ENCODE peak calls at places on chromosomes 1 and 21, in eight cellular contexts. O is heart right ventricle, S is brain microvascular endothelial cell, L is colonic mucosa, F is cardiac muscle cell, Q is MM.1S, D is uterus, X is tibial artery. K is an unnamed sample. For H3K27me3, the result is how much of the 10 kb centered on the place peaks cover.

GRCh38 chr21:22885079-22885478 is 1886.9 kb downstream of the NCAM2 start:
- DNase-seq in O (no peak), S (no peak), L (no peak), F (no peak), Q (no peak), D (no peak), X (no peak), K (no peak)

GRCh38 chr1:147600119-147601111 is 59.1 kb downstream of the BCL9 start:
- DNase-seq in O (no peak), S (peak), L (no peak), F (peak), Q (no peak), D (no peak), X (no peak), K (no peak)

GRCh38 chr1:234925440-234926251 is 203.0 kb downstream of the TOMM20 start:
- DNase-seq in O (no peak), S (peak), L (peak), F (no peak), Q (peak), D (no peak), X (peak), K (no peak)

GRCh38 chr1:232594018-232594502 is 35.9 kb downstream of the SIPA1L2 start:
- DNase-seq in O (no peak), S (no peak), L (no peak), F (no peak), Q (no peak), D (no peak), X (no peak), K (no peak)

GRCh38 chr1:180227843-180228647 is 2.0 kb upstream of the LHX4 start:
- DNase-seq in O (no peak), S (no peak), L (no peak), F (no peak), Q (no peak), D (no peak), X (peak), K (no peak)

GRCh38 chr1:35894183-35894582 is 11.2 kb downstream of the AGO1 start:
- DNase-seq in O (no peak), S (peak), L (no peak), F (no peak), Q (no peak), D (no peak), X (no peak), K (peak)

GRCh38 chr1:110872366-110872744 is 593 bp upstream of the CD53 start:
- DNase-seq in O (no peak), S (no peak), L (no peak), F (no peak), Q (no peak), D (no peak), X (no peak), K (no peak)

GRCh38 chr1:31581821-31582810 is 5.8 kb downstream of the TINAGL1 start:
- DNase-seq in O (no peak), S (no peak), L (no peak), F (no peak), Q (no peak), D (no peak), X (no peak), K (peak)

GRCh38 chr1:17213433-17214148 is 8.7 kb downstream of the PADI1 start:
- DNase-seq in O (no peak), S (no peak), L (no peak), F (no peak), Q (no peak), D (no peak), X (no peak), K (no peak)

GRCh38 chr1:245197911-245198379 is 43.2 kb downstream of the KIF26B start:
- DNase-seq in O (no peak), S (peak), L (no peak), F (no peak), Q (peak), D (no peak), X (no peak), K (no peak)

GRCh38 chr1:38835230-38835827 is 24.2 kb downstream of the RRAGC start:
- DNase-seq in O (no peak), S (peak), L (peak), F (peak), Q (peak), D (no peak), X (no peak), K (no peak)

GRCh38 chr21:40507978-40508377 is 339.0 kb downstream of the DSCAM start:
- DNase-seq in O (no peak), S (no peak), L (no peak), F (no peak), Q (no peak), D (no peak), X (no peak), K (no peak)

GRCh38 chr1:147273409-147274307 is 31.2 kb downstream of the CHD1L start:
- DNase-seq in O (no peak), S (peak), L (peak), F (peak), Q (peak), D (no peak), X (no peak), K (no peak)

GRCh38 chr1:234929369-234929768 is 199.3 kb downstream of the TOMM20 start:
- DNase-seq in O (no peak), S (no peak), L (peak), F (no peak), Q (no peak), D (no peak), X (peak), K (peak)

GRCh38 chr1:116172666-116173065 is 61.5 kb downstream of the MAB21L3 start:
- DNase-seq in O (no peak), S (no peak), L (peak), F (no peak), Q (no peak), D (no peak), X (no peak), K (no peak)

GRCh38 chr21:14982336-14982735 is 82.5 kb downstream of the NRIP1 start:
- DNase-seq in O (no peak), S (no peak), L (no peak), F (no peak), Q (no peak), D (no peak), X (no peak), K (no peak)

GRCh38 chr1:204465469-204466415 is 28.9 kb downstream of the PIK3C2B start:
- DNase-seq in O (peak), S (no peak), L (no peak), F (peak), Q (no peak), D (no peak), X (no peak), K (no peak)

GRCh38 chr21:45859041-45859761 is 122.4 kb upstream of the COL6A1 start:
- DNase-seq in O (no peak), S (no peak), L (no peak), F (no peak), Q (no peak), D (no peak), X (no peak), K (no peak)

GRCh38 chr1:98677288-98677687 is 15.8 kb downstream of the SNX7 start:
- DNase-seq in O (no peak), S (peak), L (no peak), F (no peak), Q (no peak), D (no peak), X (no peak), K (no peak)

GRCh38 chr1:39238476-39238875 is 34.0 kb downstream of the MACF1 start:
- DNase-seq in O (no peak), S (peak), L (no peak), F (peak), Q (no peak), D (peak), X (no peak), K (no peak)

GRCh38 chr1:31830065-31830464 is 14.2 kb upstream of the SPOCD1 start:
- DNase-seq in O (no peak), S (no peak), L (no peak), F (peak), Q (no peak), D (no peak), X (no peak), K (no peak)

GRCh38 chr1:25559996-25560395 is 16.6 kb downstream of the LDLRAP1 start:
- DNase-seq in O (no peak), S (no peak), L (no peak), F (no peak), Q (no peak), D (no peak), X (no peak), K (no peak)

GRCh38 chr1:92909321-92909720 is 51.9 kb downstream of the DIPK1A start:
- DNase-seq in O (no peak), S (peak), L (no peak), F (no peak), Q (no peak), D (no peak), X (no peak), K (no peak)

GRCh38 chr1:99886179-99886578 is 36.0 kb downstream of the AGL start:
- DNase-seq in O (no peak), S (no peak), L (no peak), F (no peak), Q (no peak), D (no peak), X (no peak), K (no peak)

DNA sequence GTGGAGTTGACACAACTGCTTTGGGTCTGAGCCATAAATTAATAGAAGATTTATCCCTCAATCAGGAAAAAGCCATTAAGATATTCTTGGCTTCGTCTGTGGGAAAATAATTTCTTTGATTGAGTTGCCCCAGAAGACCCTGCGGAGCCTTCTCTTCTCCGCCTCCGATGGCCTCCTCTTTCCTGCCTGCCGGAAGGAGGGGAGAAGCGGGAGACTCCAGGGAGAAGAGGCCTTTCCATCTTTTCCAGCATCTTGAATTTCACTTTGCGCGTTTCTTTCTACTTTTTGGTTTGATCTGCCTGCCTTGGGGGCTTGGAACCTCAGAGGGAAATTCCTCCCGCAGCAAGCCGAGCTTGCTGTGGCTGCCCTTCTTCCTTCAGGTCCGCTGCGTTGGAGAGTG is 16.8 kb downstream of the HLX start:
- DNase-seq in O (no peak), S (no peak), L (no peak), F (no peak), Q (no peak), D (no peak), X (no peak), K (no peak)
- H3K27me3 ChIP-seq in O (half or more), S (half or more), L (under half), F (half or more), Q (under half), D (under half), X (under half), K (under half)

GRCh38 chr1:53435151-53435550 is 24.0 kb upstream of the DMRTB1 start:
- DNase-seq in O (no peak), S (no peak), L (no peak), F (no peak), Q (no peak), D (no peak), X (no peak), K (no peak)
- H3K27me3 ChIP-seq in O (under half), S (under half), L (under half), F (under half), Q (under half), D (under half), X (under half), K (under half)

DNA sequence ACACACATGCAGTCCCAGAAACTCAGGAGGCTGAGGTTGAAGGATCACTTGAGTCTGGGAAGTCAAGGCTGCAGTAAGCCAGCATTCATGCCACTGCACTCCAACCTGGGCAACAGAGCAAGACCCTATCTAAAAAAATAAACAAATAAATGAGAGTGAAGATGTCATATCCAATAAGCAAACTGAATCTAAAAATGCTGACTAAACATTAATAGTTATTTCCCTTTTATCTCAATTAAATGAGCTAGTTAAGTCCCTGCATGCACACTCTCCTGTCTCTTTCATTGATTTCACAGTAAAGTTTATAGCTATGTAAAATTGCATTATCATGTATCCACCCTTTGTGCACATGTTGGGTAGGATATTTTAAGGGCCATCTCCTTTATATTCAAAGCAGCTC is 81.1 kb upstream of the L1TD1 start:
- DNase-seq in O (no peak), S (no peak), L (no peak), F (no peak), Q (no peak), D (no peak), X (no peak), K (no peak)
- H3K27me3 ChIP-seq in O (under half), S (under half), L (under half), F (under half), Q (under half), D (under half), X (under half), K (under half)

GRCh38 chr1:29236743-29236992 is 346 bp downstream of the PTPRU start:
- DNase-seq in O (no peak), S (peak), L (no peak), F (no peak), Q (no peak), D (no peak), X (no peak), K (no peak)
- H3K27me3 ChIP-seq in O (half or more), S (under half), L (under half), F (under half), Q (half or more), D (under half), X (under half), K (under half)

K was measured in right atrium auricular region.